ENCODE peak calls at places on chromosomes 12 and 14, in ten cellular contexts. One of them, this sample, is unnamed.

GRCh38 chr14:75234173-75234855 is 44.3 kb upstream of the FOS start:
- DNase-seq in Peyer's patch: peak; percentile 79
- DNase-seq in heart left ventricle: peak; percentile 70
- DNase-seq in GM12878: no peak
- DNase-seq in IMR-90: peak; percentile 90
- DNase-seq in A549: no peak
- DNase-seq in uterus: no peak
- DNase-seq in body of pancreas: peak; percentile 28
- DNase-seq in tibial nerve: no peak
- DNase-seq in ovary: no peak
- DNase-seq in this sample: no peak

GRCh38 chr12:56084958-56085543 is 5.1 kb downstream of the ERBB3 start:
- DNase-seq in Peyer's patch: no peak
- DNase-seq in heart left ventricle: no peak
- DNase-seq in GM12878: no peak
- DNase-seq in IMR-90: no peak
- DNase-seq in A549: peak; percentile 62
- DNase-seq in uterus: no peak
- DNase-seq in body of pancreas: peak; percentile 48
- DNase-seq in tibial nerve: no peak
- DNase-seq in ovary: no peak
- DNase-seq in this sample: no peak

GRCh38 chr12:12779529-12779928 is 5.9 kb upstream of the APOLD1 start:
- DNase-seq in Peyer's patch: no peak
- DNase-seq in heart left ventricle: no peak
- DNase-seq in GM12878: no peak
- DNase-seq in IMR-90: peak; percentile 96
- DNase-seq in A549: peak; percentile 58
- DNase-seq in uterus: no peak
- DNase-seq in body of pancreas: no peak
- DNase-seq in tibial nerve: no peak
- DNase-seq in ovary: no peak
- DNase-seq in this sample: no peak

GRCh38 chr12:51197736-51198567 is 19.9 kb downstream of the POU6F1 start:
- DNase-seq in Peyer's patch: no peak
- DNase-seq in heart left ventricle: no peak
- DNase-seq in GM12878: no peak
- DNase-seq in IMR-90: no peak
- DNase-seq in A549: no peak
- DNase-seq in uterus: no peak
- DNase-seq in body of pancreas: no peak
- DNase-seq in tibial nerve: no peak
- DNase-seq in ovary: no peak
- DNase-seq in this sample: no peak

GRCh38 chr12:102427542-102427923 is 52.8 kb downstream of the IGF1 start:
- DNase-seq in Peyer's patch: no peak
- DNase-seq in heart left ventricle: peak; percentile 79
- DNase-seq in GM12878: no peak
- DNase-seq in IMR-90: no peak
- DNase-seq in A549: no peak
- DNase-seq in uterus: peak; percentile 65
- DNase-seq in body of pancreas: peak; percentile 29
- DNase-seq in tibial nerve: no peak
- DNase-seq in ovary: peak; percentile 36
- DNase-seq in this sample: no peak

GRCh38 chr12:2631613-2632350 is 163.0 kb upstream of the FKBP4 start:
- DNase-seq in Peyer's patch: peak; percentile 23
- DNase-seq in heart left ventricle: peak; percentile 63
- DNase-seq in GM12878: no peak
- DNase-seq in IMR-90: no peak
- DNase-seq in A549: no peak
- DNase-seq in uterus: no peak
- DNase-seq in body of pancreas: no peak
- DNase-seq in tibial nerve: no peak
- DNase-seq in ovary: no peak
- DNase-seq in this sample: no peak

GRCh38 chr12:7130791-7131501 is 775 bp downstream of the CLSTN3 start:
- DNase-seq in Peyer's patch: no peak
- DNase-seq in heart left ventricle: peak; percentile 59
- DNase-seq in GM12878: no peak
- DNase-seq in IMR-90: peak; percentile 52
- DNase-seq in A549: no peak
- DNase-seq in uterus: peak; percentile 63
- DNase-seq in body of pancreas: peak; percentile 70
- DNase-seq in tibial nerve: no peak
- DNase-seq in ovary: peak; percentile 74
- DNase-seq in this sample: no peak

GRCh38 chr14:69673099-69673498 is 61.7 kb downstream of the SUSD6 start:
- DNase-seq in Peyer's patch: no peak
- DNase-seq in heart left ventricle: no peak
- DNase-seq in GM12878: no peak
- DNase-seq in IMR-90: no peak
- DNase-seq in A549: no peak
- DNase-seq in uterus: no peak
- DNase-seq in body of pancreas: no peak
- DNase-seq in tibial nerve: no peak
- DNase-seq in ovary: no peak
- DNase-seq in this sample: peak; percentile 17

GRCh38 chr14:66495214-66496098 is 9.3 kb downstream of the CCDC196 start:
- DNase-seq in Peyer's patch: no peak
- DNase-seq in heart left ventricle: peak; percentile 39
- DNase-seq in GM12878: peak; percentile 45
- DNase-seq in IMR-90: peak; percentile 71
- DNase-seq in A549: peak; percentile 40
- DNase-seq in uterus: peak; percentile 46
- DNase-seq in body of pancreas: peak; percentile 67
- DNase-seq in tibial nerve: no peak
- DNase-seq in ovary: no peak
- DNase-seq in this sample: no peak

GRCh38 chr12:15720299-15720698 is 68.9 kb downstream of the EPS8 start:
- DNase-seq in Peyer's patch: no peak
- DNase-seq in heart left ventricle: no peak
- DNase-seq in GM12878: no peak
- DNase-seq in IMR-90: peak; percentile 29
- DNase-seq in A549: no peak
- DNase-seq in uterus: no peak
- DNase-seq in body of pancreas: no peak
- DNase-seq in tibial nerve: no peak
- DNase-seq in ovary: no peak
- DNase-seq in this sample: no peak

GRCh38 chr14:106129274-106129673 is 602.9 kb downstream of the TMEM121 start:
- DNase-seq in Peyer's patch: no peak
- DNase-seq in heart left ventricle: no peak
- DNase-seq in GM12878: no peak
- DNase-seq in IMR-90: no peak
- DNase-seq in A549: no peak
- DNase-seq in uterus: no peak
- DNase-seq in body of pancreas: no peak
- DNase-seq in tibial nerve: no peak
- DNase-seq in ovary: no peak
- DNase-seq in this sample: no peak
- TF ChIP-seq CTCF in Peyer's patch: no peak
- TF ChIP-seq CTCF in heart left ventricle: no peak
- TF ChIP-seq CTCF in GM12878: peak; percentile 42
- TF ChIP-seq CTCF in IMR-90: no peak
- TF ChIP-seq CTCF in A549: no peak
- TF ChIP-seq CTCF in uterus: no peak
- TF ChIP-seq CTCF in body of pancreas: no peak
- TF ChIP-seq CTCF in tibial nerve: no peak
- TF ChIP-seq CTCF in ovary: no peak
- TF ChIP-seq CTCF in this sample: no peak

DNA sequence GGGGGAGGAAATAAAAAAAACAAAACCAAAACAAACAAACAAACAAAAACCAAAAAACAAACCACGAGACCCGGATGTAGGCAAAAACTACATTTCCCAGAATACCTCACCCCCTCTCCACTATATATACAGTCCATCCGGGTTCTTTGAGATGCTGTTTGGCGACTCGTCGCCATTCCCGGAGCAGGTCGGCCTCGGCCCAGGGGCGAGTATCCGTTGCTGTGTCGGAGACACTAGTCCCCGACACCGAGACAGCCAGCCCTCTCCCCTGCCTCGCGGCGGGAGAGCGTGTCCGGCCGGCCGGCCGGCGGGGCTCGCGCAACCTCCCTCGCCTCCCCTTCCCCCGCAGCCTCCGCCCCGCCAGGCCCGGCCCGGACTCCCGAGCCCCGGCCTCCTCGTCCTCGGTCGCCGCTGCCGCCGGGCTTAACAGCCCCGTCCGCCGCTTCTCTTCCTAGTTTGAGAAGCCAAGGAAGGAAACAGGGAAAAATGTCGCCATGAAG is at the start of gene RNF10:
- DNase-seq in Peyer's patch: peak; percentile 83
- DNase-seq in heart left ventricle: peak; percentile 78
- DNase-seq in GM12878: peak; percentile 68
- DNase-seq in IMR-90: peak; percentile 86
- DNase-seq in A549: peak; percentile 96
- DNase-seq in uterus: peak; percentile 83
- DNase-seq in body of pancreas: peak; percentile 80
- DNase-seq in tibial nerve: peak; percentile 51
- DNase-seq in ovary: peak; percentile 84
- DNase-seq in this sample: peak; percentile 78
- TF ChIP-seq POLR2A in Peyer's patch: peak; percentile 98
- TF ChIP-seq POLR2A in heart left ventricle: peak; percentile 98
- TF ChIP-seq POLR2A in GM12878: peak; percentile 95
- TF ChIP-seq POLR2A in IMR-90: peak; percentile 96
- TF ChIP-seq POLR2A in A549: peak; percentile 97
- TF ChIP-seq POLR2A in uterus: peak; percentile 95
- TF ChIP-seq POLR2A in body of pancreas: peak; percentile 98
- TF ChIP-seq POLR2A in tibial nerve: peak; percentile 96
- TF ChIP-seq POLR2A in ovary: peak; percentile 96
- TF ChIP-seq POLR2A in this sample: peak; percentile 85

GRCh38 chr14:102511538-102511937 is 2.0 kb upstream of the ANKRD9 start:
- DNase-seq in Peyer's patch: peak; percentile 84
- DNase-seq in heart left ventricle: no peak
- DNase-seq in GM12878: no peak
- DNase-seq in IMR-90: no peak
- DNase-seq in A549: no peak
- DNase-seq in uterus: no peak
- DNase-seq in body of pancreas: no peak
- DNase-seq in tibial nerve: no peak
- DNase-seq in ovary: no peak
- DNase-seq in this sample: no peak

GRCh38 chr14:102512713-102513373 is 3.3 kb upstream of the ANKRD9 start:
- DNase-seq in Peyer's patch: no peak
- DNase-seq in heart left ventricle: no peak
- DNase-seq in GM12878: no peak
- DNase-seq in IMR-90: no peak
- DNase-seq in A549: no peak
- DNase-seq in uterus: no peak
- DNase-seq in body of pancreas: no peak
- DNase-seq in tibial nerve: no peak
- DNase-seq in ovary: no peak
- DNase-seq in this sample: no peak

GRCh38 chr14:102508774-102509743 is 517 bp downstream of the ANKRD9 start:
- DNase-seq in Peyer's patch: peak; percentile 84
- DNase-seq in heart left ventricle: peak; percentile 83
- DNase-seq in GM12878: no peak
- DNase-seq in IMR-90: peak; percentile 41
- DNase-seq in A549: no peak
- DNase-seq in uterus: peak; percentile 49
- DNase-seq in body of pancreas: peak; percentile 64
- DNase-seq in tibial nerve: peak; percentile 35
- DNase-seq in ovary: peak; percentile 77
- DNase-seq in this sample: peak; percentile 94

GRCh38 chr14:102509744-102510615 is at the start of gene ANKRD9:
- DNase-seq in Peyer's patch: peak; percentile 98
- DNase-seq in heart left ventricle: peak; percentile 97
- DNase-seq in GM12878: peak; percentile 30
- DNase-seq in IMR-90: peak; percentile 89
- DNase-seq in A549: peak; percentile 92
- DNase-seq in uterus: peak; percentile 95
- DNase-seq in body of pancreas: peak; percentile 95
- DNase-seq in tibial nerve: peak; percentile 93
- DNase-seq in ovary: peak; percentile 97
- DNase-seq in this sample: peak; percentile 91

DNA sequence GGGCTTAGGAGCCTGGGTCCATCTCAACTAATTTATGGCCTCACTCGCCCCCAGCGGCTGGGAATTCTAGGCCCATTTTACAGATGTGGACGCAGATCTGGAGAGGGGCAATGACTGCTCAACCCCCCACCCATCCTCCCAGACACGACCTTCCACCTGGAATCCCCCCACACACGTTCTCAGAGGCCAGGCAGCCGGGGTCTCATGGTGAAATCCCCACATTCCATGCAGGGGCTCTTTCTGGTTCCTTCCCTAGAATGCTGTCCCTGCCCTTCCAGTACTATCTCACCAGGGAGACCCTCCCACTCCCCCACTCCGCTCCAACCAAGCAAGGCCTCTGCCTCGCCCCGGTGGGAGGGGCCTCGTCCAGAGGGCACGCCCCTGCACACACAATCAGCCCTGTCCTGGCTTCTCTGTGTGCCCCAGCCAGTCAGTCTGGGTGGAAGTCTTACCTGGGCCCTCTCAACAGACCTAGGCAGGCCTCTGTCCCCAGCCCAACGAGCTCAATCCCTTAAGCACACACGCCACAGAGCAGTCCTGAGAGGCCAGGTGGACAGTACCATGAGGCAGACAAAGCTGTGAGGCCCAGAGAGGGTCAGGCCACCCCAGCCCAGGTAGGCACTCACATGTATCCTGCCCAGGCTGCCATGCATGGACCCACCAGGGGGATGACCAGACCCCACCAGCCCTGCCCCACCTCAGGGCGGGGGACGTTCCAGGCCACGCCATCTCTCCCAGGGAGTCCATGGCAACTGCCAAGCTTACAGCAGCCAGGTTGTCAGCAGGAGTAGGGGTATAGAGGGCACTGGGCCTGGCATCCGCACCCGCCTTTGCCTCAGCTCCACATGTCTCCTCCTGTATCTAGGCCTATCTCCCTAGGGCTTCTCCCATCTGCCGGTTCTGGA is 1.3 kb upstream of the ANKRD9 start:
- DNase-seq in Peyer's patch: peak; percentile 91
- DNase-seq in heart left ventricle: peak; percentile 60
- DNase-seq in GM12878: no peak
- DNase-seq in IMR-90: no peak
- DNase-seq in A549: no peak
- DNase-seq in uterus: no peak
- DNase-seq in body of pancreas: peak; percentile 44
- DNase-seq in tibial nerve: no peak
- DNase-seq in ovary: no peak
- DNase-seq in this sample: no peak
- H3K4me3 ChIP-seq in Peyer's patch: peak overlapping the region; percentile 56
- H3K4me3 ChIP-seq in heart left ventricle: peak overlapping the region; percentile 90
- H3K4me3 ChIP-seq in GM12878: peak overlapping the region; percentile 90
- H3K4me3 ChIP-seq in IMR-90: no peak overlapping the region
- H3K4me3 ChIP-seq in A549: no peak overlapping the region
- H3K4me3 ChIP-seq in uterus: no peak overlapping the region
- H3K4me3 ChIP-seq in body of pancreas: no peak overlapping the region
- H3K4me3 ChIP-seq in tibial nerve: peak overlapping the region; percentile 79
- H3K4me3 ChIP-seq in ovary: no peak overlapping the region
- H3K4me3 ChIP-seq in this sample: no peak overlapping the region

DNA sequence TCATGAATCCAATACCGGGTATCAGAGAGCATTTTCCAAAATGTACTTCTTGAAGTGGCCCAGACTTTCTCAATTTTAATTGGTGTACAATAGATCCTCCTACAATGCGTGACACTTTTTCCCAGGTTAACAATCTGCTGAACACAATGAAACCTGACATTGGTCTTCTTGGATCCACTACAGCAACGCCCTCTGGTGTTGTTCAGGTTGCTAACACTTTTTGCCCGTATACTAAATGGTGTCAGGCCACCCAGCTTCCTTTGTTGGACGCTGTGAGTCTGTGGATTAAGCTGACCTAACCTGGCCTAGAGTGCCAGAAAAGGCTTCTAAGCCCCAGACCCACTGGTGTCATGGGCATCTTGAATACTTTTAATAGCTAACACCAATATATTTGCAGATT is 89.2 kb downstream of the KCNK10 start:
- DNase-seq in Peyer's patch: no peak
- DNase-seq in heart left ventricle: no peak
- DNase-seq in GM12878: no peak
- DNase-seq in IMR-90: no peak
- DNase-seq in A549: no peak
- DNase-seq in uterus: no peak
- DNase-seq in body of pancreas: no peak
- DNase-seq in tibial nerve: no peak
- DNase-seq in ovary: no peak
- DNase-seq in this sample: no peak
- TF ChIP-seq CTCF in Peyer's patch: peak; percentile 36
- TF ChIP-seq CTCF in heart left ventricle: no peak
- TF ChIP-seq CTCF in GM12878: peak; percentile 52
- TF ChIP-seq CTCF in IMR-90: peak; percentile 24
- TF ChIP-seq CTCF in A549: peak; percentile 39
- TF ChIP-seq CTCF in uterus: no peak
- TF ChIP-seq CTCF in body of pancreas: no peak
- TF ChIP-seq CTCF in tibial nerve: no peak
- TF ChIP-seq CTCF in ovary: no peak
- TF ChIP-seq CTCF in this sample: no peak

This sample was measured in lower leg skin.